ENCODE peak calls at places on chromosomes 13 and 19, in nine cellular contexts. O is fibroblast of mammary gland; S is HepG2; Z is CD8-positive, alpha-beta T cell; H is colonic mucosa; I is epithelial cell of esophagus; D is vagina; A is AG10803; R is thoracic aorta. B is an unnamed sample.

GRCh38 chr13:99970761-99971575 is 599 bp downstream of the ZIC5 start:
- DNase-seq in R (no peak), D (no peak), S (no peak), H (peak; percentile 17), Z (no peak), A (no peak), I (no peak), O (no peak), B (no peak)

GRCh38 chr19:18742324-18742723 is 48.8 kb downstream of the COMP start:
- DNase-seq in H (no peak), I (no peak), D (no peak), A (no peak), Z (no peak), O (no peak), R (no peak), S (no peak), B (no peak)

GRCh38 chr19:38683393-38684077 is 36.1 kb downstream of the ACTN4 start:
- DNase-seq in H (peak; percentile 92), Z (peak; percentile 42), I (peak; percentile 99), S (peak; percentile 96), A (peak; percentile 89), D (no peak), R (no peak), O (peak; percentile 90), B (peak; percentile 91)

GRCh38 chr13:87280139-87280538 is 391.0 kb upstream of the SLITRK5 start:
- DNase-seq in A (no peak), O (no peak), R (no peak), D (no peak), H (no peak), S (no peak), Z (no peak), I (peak; percentile 14), B (no peak)

GRCh38 chr19:18297308-18297707 is 15.9 kb upstream of the JUND start:
- DNase-seq in H (no peak), A (peak; percentile 30), O (no peak), S (no peak), Z (no peak), I (no peak), D (no peak), R (no peak), B (no peak)

GRCh38 chr13:38308736-38309135 is 40.9 kb upstream of the UFM1 start:
- DNase-seq in S (no peak), H (no peak), Z (no peak), A (peak; percentile 57), O (peak; percentile 88), I (peak; percentile 99), D (no peak), R (no peak), B (peak; percentile 18)

GRCh38 chr13:112330066-112330465 is 46.1 kb upstream of the SPACA7 start:
- DNase-seq in O (no peak), H (no peak), Z (no peak), I (no peak), R (no peak), S (no peak), D (no peak), A (no peak), B (no peak)

GRCh38 chr13:27783111-27783510 is 9.2 kb upstream of the GSX1 start:
- DNase-seq in I (peak; percentile 45), O (no peak), S (peak; percentile 14), A (peak; percentile 3), Z (no peak), R (no peak), D (no peak), H (no peak), B (no peak)

GRCh38 chr19:47693489-47693888 is 19.7 kb upstream of the EHD2 start:
- DNase-seq in I (no peak), Z (no peak), S (no peak), D (no peak), O (no peak), R (no peak), A (no peak), H (no peak), B (no peak)

GRCh38 chr19:57978586-57979289 is 4.4 kb upstream of the C19orf18 start:
- DNase-seq in I (no peak), Z (no peak), D (no peak), H (no peak), R (no peak), A (no peak), S (no peak), O (peak; percentile 8), B (no peak)

GRCh38 chr13:40648040-40648439 is 18.4 kb downstream of the FOXO1 start:
- DNase-seq in H (no peak), A (no peak), I (no peak), R (no peak), S (no peak), O (no peak), Z (no peak), D (no peak), B (no peak)

GRCh38 chr13:29878101-29878500 is 27.7 kb upstream of the UBL3 start:
- DNase-seq in D (no peak), S (no peak), R (no peak), Z (no peak), O (no peak), H (no peak), I (no peak), A (no peak), B (no peak)

GRCh38 chr19:54229146-54229545 is 6.3 kb upstream of the LILRB3 start:
- DNase-seq in R (no peak), Z (no peak), I (no peak), S (no peak), A (no peak), H (no peak), O (no peak), D (no peak), B (no peak)

GRCh38 chr19:47247308-47247990 is 8.9 kb upstream of the CCDC9 start:
- DNase-seq in Z (peak; percentile 73), O (peak; percentile 78), D (no peak), A (peak; percentile 79), R (no peak), S (peak; percentile 56), H (peak; percentile 86), I (peak; percentile 80), B (no peak)

GRCh38 chr13:29702912-29703351 is 107.4 kb upstream of the SLC7A1 start:
- DNase-seq in O (peak; percentile 93), D (peak; percentile 82), I (peak; percentile 95), A (peak; percentile 93), R (no peak), H (no peak), Z (no peak), S (no peak), B (peak; percentile 91)

GRCh38 chr13:38875186-38875875 is 115.3 kb downstream of the STOML3 start:
- DNase-seq in O (no peak), S (no peak), R (no peak), I (no peak), A (no peak), H (no peak), D (no peak), Z (no peak), B (no peak)

GRCh38 chr13:28854657-28855056 is 34.5 kb downstream of the MTUS2 start:
- DNase-seq in A (no peak), Z (no peak), H (no peak), O (no peak), I (no peak), R (no peak), S (no peak), D (no peak), B (no peak)

GRCh38 chr19:39078436-39079200 is 5.5 kb upstream of the ACP7 start:
- DNase-seq in A (peak; percentile 98), S (peak; percentile 30), R (no peak), Z (no peak), I (peak; percentile 96), H (no peak), D (no peak), O (peak; percentile 96), B (peak; percentile 95)

GRCh38 chr19:45517238-45517637 is 10.0 kb downstream of the VASP start:
- DNase-seq in A (no peak), R (no peak), Z (no peak), S (no peak), H (no peak), I (no peak), D (no peak), O (no peak), B (no peak)
- H3K4me3 ChIP-seq in A (no peak overlapping the region), R (no peak overlapping the region), Z (no peak overlapping the region), S (no peak overlapping the region), H (no peak overlapping the region), I (no peak overlapping the region), D (no peak overlapping the region), O (no peak overlapping the region), B (no peak overlapping the region)

GRCh38 chr13:50907781-50908180 is 1.8 kb upstream of the RNASEH2B start:
- DNase-seq in R (no peak), O (no peak), H (no peak), S (no peak), Z (no peak), A (no peak), D (no peak), I (no peak), B (no peak)

GRCh38 chr13:50911051-50911690 is 1.6 kb downstream of the RNASEH2B start:
- DNase-seq in A (peak; percentile 12), Z (no peak), S (peak; percentile 58), I (peak; percentile 34), H (no peak), R (no peak), O (peak; percentile 41), D (no peak), B (peak; percentile 33)

GRCh38 chr13:50910483-50910805 is 853 bp downstream of the RNASEH2B start:
- DNase-seq in I (peak; percentile 20), R (no peak), D (no peak), Z (no peak), O (peak; percentile 60), S (peak; percentile 29), H (peak; percentile 28), A (peak; percentile 48), B (peak; percentile 68)

GRCh38 chr13:50908371-50908770 is 1.2 kb upstream of the RNASEH2B start:
- DNase-seq in D (no peak), H (no peak), I (no peak), S (no peak), O (no peak), Z (no peak), A (no peak), R (no peak), B (no peak)

GRCh38 chr13:50909605-50910482 is at the start of gene RNASEH2B:
- DNase-seq in A (peak; percentile 41), R (peak; percentile 13), D (no peak), I (peak; percentile 61), O (peak; percentile 51), S (peak; percentile 58), Z (peak; percentile 50), H (peak; percentile 67), B (peak; percentile 47)
- TF ChIP-seq CTCF in A (no peak), R (peak; percentile 27), D (no peak), I (no peak), O (no peak), S (no peak), Z (no peak), H (no peak), B (no peak)

GRCh38 chr19:3444695-3445234 is 35.6 kb downstream of the SMIM24 start:
- DNase-seq in H (no peak), S (no peak), A (no peak), O (no peak), R (no peak), Z (no peak), D (no peak), I (no peak), B (no peak)
- H3K4me3 ChIP-seq in H (no peak overlapping the region), S (no peak overlapping the region), A (no peak overlapping the region), O (no peak overlapping the region), R (no peak overlapping the region), Z (no peak overlapping the region), D (no peak overlapping the region), I (no peak overlapping the region), B (no peak overlapping the region)

DNA sequence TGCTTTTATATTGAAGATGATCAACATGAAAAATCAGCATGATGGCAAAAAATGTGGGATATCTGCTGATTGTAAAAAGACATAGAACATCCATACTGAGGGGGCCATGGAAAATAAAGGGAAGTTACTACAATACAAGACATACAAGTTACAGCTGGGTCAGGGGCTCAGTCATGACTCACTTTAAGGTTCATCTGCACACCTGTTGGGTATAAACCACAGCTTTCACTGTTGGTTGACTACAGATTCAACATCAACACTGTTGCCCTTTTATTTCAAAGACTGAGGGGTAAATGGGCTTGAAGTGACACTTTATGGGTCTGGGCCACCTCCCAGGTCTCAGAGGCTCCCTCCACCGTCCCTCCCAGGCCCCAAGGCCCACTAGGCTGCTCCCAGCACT is 98.1 kb upstream of the IRS2 start:
- DNase-seq in A (no peak), H (no peak), O (no peak), I (no peak), R (no peak), S (no peak), Z (no peak), D (no peak), B (no peak)
- TF ChIP-seq CTCF in A (no peak), H (no peak), O (no peak), I (no peak), R (no peak), S (no peak), Z (no peak), D (no peak), B (no peak)